ENCODE peak calls at places on chromosomes 4 and X, in four cellular contexts. X is A549, F is NB4, S is HCT116. U is an unnamed sample.

GRCh38 chr4:13133700-13134099 is 350.4 kb downstream of the RAB28 start:
- DNase-seq in X (no peak), S (no peak), F (no peak), U (no peak)

GRCh38 chrX:70096052-70096451 is 33.8 kb downstream of the OTUD6A start:
- DNase-seq in X (no peak), S (peak), F (peak), U (no peak)

GRCh38 chr4:17771284-17771908 is 10.0 kb downstream of the FAM184B start:
- DNase-seq in S (no peak), F (no peak), X (no peak), U (no peak)

GRCh38 chr4:55071951-55072350 is 53.4 kb downstream of the KDR start:
- DNase-seq in S (no peak), F (no peak), X (no peak), U (no peak)

GRCh38 chr4:86834901-86835300 is 14.3 kb downstream of the SLC10A6 start:
- DNase-seq in F (no peak), S (no peak), X (no peak), U (no peak)

GRCh38 chr4:8700576-8700975 is 108.0 kb downstream of the CPZ start:
- DNase-seq in F (no peak), X (no peak), S (no peak), U (no peak)

GRCh38 chrX:7083468-7084396 is 63.8 kb upstream of the STS start:
- DNase-seq in S (peak), F (peak), X (no peak), U (no peak)

GRCh38 chrX:101693476-101693875 is 33.8 kb upstream of the ARMCX2 start:
- DNase-seq in S (no peak), F (no peak), X (no peak), U (no peak)

GRCh38 chr4:166458756-166459155 is 585.7 kb downstream of the TLL1 start:
- DNase-seq in S (no peak), F (no peak), X (no peak), U (no peak)

GRCh38 chr4:48184891-48185290 is 50.8 kb upstream of the TXK start:
- DNase-seq in F (no peak), X (no peak), S (no peak), U (no peak)

GRCh38 chr4:147831452-147832192 is 99.7 kb downstream of the ARHGAP10 start:
- DNase-seq in S (peak), F (peak), X (peak), U (no peak)

GRCh38 chrX:49175435-49175834 is 3.7 kb downstream of the PLP2 start:
- DNase-seq in S (no peak), X (no peak), F (peak), U (no peak)

GRCh38 chr4:1364748-1365147 is 17.7 kb downstream of the UVSSA start:
- DNase-seq in F (no peak), S (no peak), X (no peak), U (no peak)

GRCh38 chr4:30429813-30430466 is 290.2 kb upstream of the PCDH7 start:
- DNase-seq in F (no peak), X (no peak), S (peak), U (no peak)

GRCh38 chr4:143477487-143477886 is 36.0 kb upstream of the SMARCA5 start:
- DNase-seq in X (no peak), F (no peak), S (no peak), U (no peak)

GRCh38 chr4:98522603-98523395 is 135.6 kb downstream of the TSPAN5 start:
- DNase-seq in S (peak), F (no peak), X (no peak), U (no peak)

GRCh38 chr4:70818173-70818856 is 21.4 kb downstream of the GRSF1 start:
- DNase-seq in F (peak), X (no peak), S (no peak), U (no peak)

GRCh38 chr4:185127021-185127925 is 15.8 kb upstream of the SLC25A4 start:
- DNase-seq in F (no peak), S (no peak), X (peak), U (peak)

GRCh38 chr4:54783402-54784110 is 125.8 kb downstream of the KIT start:
- DNase-seq in X (no peak), S (no peak), F (no peak), U (no peak)

GRCh38 chr4:10106421-10107039 is 10.1 kb downstream of the WDR1 start:
- DNase-seq in X (peak), S (peak), F (peak), U (no peak)

GRCh38 chr4:6126971-6127745 is 73.2 kb downstream of the JAKMIP1 start:
- DNase-seq in F (no peak), X (no peak), S (no peak), U (no peak)

GRCh38 chr4:156948133-156948532 is 23.5 kb downstream of the PDGFC start:
- DNase-seq in F (no peak), X (no peak), S (no peak), U (no peak)

GRCh38 chrX:58025979-58026378 is 115.7 kb upstream of the ZXDA start:
- DNase-seq in X (peak), F (peak), S (peak), U (peak)

GRCh38 chr4:146661368-146661767 is 22.7 kb downstream of the POU4F2 start:
- DNase-seq in S (no peak), F (no peak), X (no peak), U (no peak)

GRCh38 chrX:125090046-125090445 is 229.6 kb upstream of the TEX13C start:
- DNase-seq in S (no peak), X (no peak), F (no peak), U (no peak)

GRCh38 chr4:183675625-183676024 is 16.5 kb downstream of the TRAPPC11 start:
- DNase-seq in X (no peak), S (no peak), F (no peak), U (no peak)

GRCh38 chr4:101699441-101700117 is 91.0 kb upstream of the BANK1 start:
- DNase-seq in F (no peak), S (no peak), X (no peak), U (no peak)

GRCh38 chr4:187010052-187010451 is 286.4 kb upstream of the FAT1 start:
- DNase-seq in X (no peak), F (no peak), S (no peak), U (no peak)

GRCh38 chr4:4289575-4289929 is 402 bp downstream of the LYAR start:
- DNase-seq in X (peak), S (no peak), F (no peak), U (no peak)
- TF ChIP-seq MAX in X (no peak), S (no peak), F (no peak), U (no peak)

GRCh38 chrX:136307471-136307870 is 6.7 kb downstream of the ADGRG4 start:
- DNase-seq in S (no peak), F (no peak), X (no peak), U (no peak)

GRCh38 chrX:136310411-136310810 is 9.6 kb downstream of the ADGRG4 start:
- DNase-seq in F (peak), S (no peak), X (peak), U (peak)

GRCh38 chrX:136306182-136306581 is 5.4 kb downstream of the ADGRG4 start:
- DNase-seq in F (no peak), S (no peak), X (no peak), U (no peak)

GRCh38 chrX:136303041-136303440 is 2.3 kb downstream of the ADGRG4 start:
- DNase-seq in S (no peak), X (no peak), F (no peak), U (no peak)

GRCh38 chrX:136304493-136304892 is 3.7 kb downstream of the ADGRG4 start:
- DNase-seq in S (no peak), X (no peak), F (peak), U (no peak)
- TF ChIP-seq MAX in S (no peak), X (no peak), F (no peak), U (no peak)

DNA sequence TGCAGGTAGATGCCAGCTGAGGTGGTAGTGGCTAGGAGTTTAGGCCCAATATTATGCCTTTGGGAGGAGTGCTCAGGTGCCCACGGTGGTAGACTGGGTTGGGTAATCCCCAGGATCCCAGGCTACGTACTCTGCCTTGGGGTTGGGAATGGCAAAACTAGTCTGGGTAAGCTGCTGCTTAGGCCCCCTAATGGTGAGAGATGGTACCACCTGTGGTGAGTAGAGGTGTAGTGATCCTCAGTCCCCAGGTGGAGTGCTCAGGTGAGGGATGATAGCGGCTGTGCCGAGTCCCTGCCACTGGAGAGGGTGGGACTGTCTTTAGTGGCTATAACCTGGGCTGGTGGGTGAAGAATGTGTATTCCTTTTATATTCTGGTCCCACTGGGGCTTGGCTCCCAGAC is 75.2 kb downstream of the IL1RAPL2 start:
- DNase-seq in X (no peak), S (no peak), F (no peak), U (no peak)
- TF ChIP-seq MAX in X (no peak), S (no peak), F (no peak), U (no peak)

GRCh38 chrX:24268786-24269185 is 45.1 kb downstream of the SUPT20HL2 start:
- DNase-seq in X (no peak), F (no peak), S (no peak), U (no peak)
- TF ChIP-seq MAX in X (no peak), F (no peak), S (no peak), U (no peak)

DNA sequence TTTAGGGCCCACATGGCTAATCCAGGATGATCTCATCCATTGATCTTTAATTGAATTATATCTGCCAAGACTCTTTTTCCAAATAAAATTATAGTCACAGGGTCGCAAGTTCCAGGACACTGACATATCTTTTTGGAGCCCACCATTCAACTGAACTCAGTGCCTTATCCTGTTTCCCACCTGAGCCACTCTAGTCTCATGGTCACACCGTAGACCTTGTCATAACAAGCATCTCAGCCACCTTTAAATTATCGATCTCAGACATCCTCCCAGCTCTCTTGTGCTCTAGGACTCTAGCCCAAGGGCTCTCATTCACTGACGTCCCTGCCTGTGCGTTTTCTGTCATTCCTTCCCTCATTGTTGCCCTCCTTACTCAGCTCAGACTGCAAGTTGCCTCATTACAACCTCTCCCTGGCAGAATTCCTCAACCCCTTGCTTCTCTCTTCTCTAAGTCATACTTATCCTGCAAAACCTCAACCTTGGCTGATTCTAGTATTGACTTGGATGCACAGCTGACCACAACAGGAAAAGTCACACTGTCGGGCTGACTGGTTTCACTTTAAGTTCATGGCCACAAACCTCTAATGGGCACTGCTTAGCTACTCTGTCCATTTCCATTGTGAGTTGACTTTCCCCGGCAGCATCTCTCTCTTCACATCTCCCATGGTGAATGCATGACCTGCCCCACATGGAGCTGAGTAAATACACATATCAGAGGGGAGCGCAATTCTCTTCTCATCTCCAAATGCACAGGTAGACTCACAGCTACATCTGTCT is 91.0 kb upstream of the TRIM2 start:
- DNase-seq in F (no peak), S (no peak), X (no peak), U (no peak)
- TF ChIP-seq MAX in F (no peak), S (no peak), X (no peak), U (no peak)

DNA sequence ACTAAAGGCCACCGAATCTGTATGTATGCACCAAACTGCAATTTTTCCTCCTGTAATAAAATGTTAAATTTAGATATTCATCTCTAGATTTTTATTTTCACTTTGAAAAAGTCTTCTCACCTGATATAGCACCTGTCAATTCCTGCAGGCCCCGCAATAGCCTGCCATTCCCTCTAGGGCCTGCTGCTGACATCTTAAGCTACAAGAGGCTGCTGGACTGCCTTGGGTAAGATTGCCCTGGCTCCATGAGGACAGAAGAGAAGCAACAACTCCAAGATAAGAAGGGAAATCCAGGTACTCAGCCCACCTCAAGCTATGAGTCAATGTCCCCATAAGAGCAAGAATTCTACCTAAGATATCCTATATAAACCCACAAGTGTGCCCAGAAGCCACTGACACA is 230.2 kb upstream of the AGTR2 start:
- DNase-seq in F (no peak), S (no peak), X (no peak), U (no peak)
- TF ChIP-seq MAX in F (no peak), S (no peak), X (no peak), U (no peak)

DNA sequence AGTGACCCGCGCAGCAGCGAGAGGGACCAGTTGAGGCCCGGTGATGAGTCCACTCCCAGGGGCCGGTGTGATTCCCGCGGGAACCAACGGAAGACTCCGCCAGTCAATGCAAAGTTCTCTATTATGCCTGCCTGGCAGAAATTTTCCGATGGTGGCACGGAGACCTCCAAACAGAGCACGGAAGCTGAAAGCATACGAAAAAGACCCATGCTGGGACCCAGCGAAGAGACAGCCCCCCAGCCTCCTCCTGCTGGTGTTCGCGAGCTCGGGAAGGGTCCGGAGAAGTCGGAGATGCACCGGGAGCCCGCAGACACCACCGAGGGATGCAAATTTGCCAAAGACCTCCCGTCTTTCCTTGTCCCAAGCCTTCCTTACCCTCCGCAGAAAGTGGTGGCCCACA is 71.7 kb downstream of the AASDH start:
- DNase-seq in X (no peak), F (no peak), S (no peak), U (no peak)
- TF ChIP-seq MAX in X (no peak), F (no peak), S (no peak), U (no peak)

U was measured in H1.